ENCODE peak calls at places on chromosomes 12 and 14, in five cellular contexts. One of them, this sample, is unnamed.

GRCh38 chr12:96250119-96250685 is 56.0 kb downstream of the ELK3 start:
- DNase-seq in WTC11: no peak
- DNase-seq in activated CD8-positive, alpha-beta memory T cell treated with anti-CD3 and anti-CD28 coated beads for 48 hours: no peak
- DNase-seq in NCI-H510A: no peak
- DNase-seq in NCI-H1417: no peak
- DNase-seq in this sample: no peak

GRCh38 chr14:104280085-104280901 is 141.9 kb downstream of the KIF26A start:
- DNase-seq in NCI-H510A: no peak
- DNase-seq in WTC11: no peak
- DNase-seq in NCI-H1417: no peak
- DNase-seq in activated CD8-positive, alpha-beta memory T cell treated with anti-CD3 and anti-CD28 coated beads for 48 hours: no peak
- DNase-seq in this sample: no peak

GRCh38 chr14:56905282-56905681 is 95.0 kb upstream of the OTX2 start:
- DNase-seq in NCI-H1417: no peak
- DNase-seq in NCI-H510A: no peak
- DNase-seq in WTC11: no peak
- DNase-seq in activated CD8-positive, alpha-beta memory T cell treated with anti-CD3 and anti-CD28 coated beads for 48 hours: no peak
- DNase-seq in this sample: no peak

GRCh38 chr12:94979941-94980340 is 23.6 kb downstream of the NDUFA12 start:
- DNase-seq in activated CD8-positive, alpha-beta memory T cell treated with anti-CD3 and anti-CD28 coated beads for 48 hours: no peak
- DNase-seq in NCI-H1417: no peak
- DNase-seq in WTC11: no peak
- DNase-seq in NCI-H510A: no peak
- DNase-seq in this sample: no peak

GRCh38 chr12:3655331-3655900 is 97.5 kb downstream of the CRACR2A start:
- DNase-seq in WTC11: peak
- DNase-seq in NCI-H510A: peak
- DNase-seq in activated CD8-positive, alpha-beta memory T cell treated with anti-CD3 and anti-CD28 coated beads for 48 hours: no peak
- DNase-seq in NCI-H1417: peak
- DNase-seq in this sample: no peak

GRCh38 chr12:9820281-9820930 is 6.9 kb upstream of the KLRF1 start:
- DNase-seq in NCI-H1417: no peak
- DNase-seq in NCI-H510A: no peak
- DNase-seq in WTC11: no peak
- DNase-seq in activated CD8-positive, alpha-beta memory T cell treated with anti-CD3 and anti-CD28 coated beads for 48 hours: no peak
- DNase-seq in this sample: no peak

GRCh38 chr12:3379079-3379478 is 111.9 kb upstream of the PRMT8 start:
- DNase-seq in NCI-H1417: no peak
- DNase-seq in activated CD8-positive, alpha-beta memory T cell treated with anti-CD3 and anti-CD28 coated beads for 48 hours: no peak
- DNase-seq in NCI-H510A: no peak
- DNase-seq in WTC11: no peak
- DNase-seq in this sample: no peak

GRCh38 chr12:78792052-78792698 is 72.4 kb upstream of the SYT1 start:
- DNase-seq in NCI-H1417: no peak
- DNase-seq in NCI-H510A: no peak
- DNase-seq in WTC11: no peak
- DNase-seq in activated CD8-positive, alpha-beta memory T cell treated with anti-CD3 and anti-CD28 coated beads for 48 hours: no peak
- DNase-seq in this sample: no peak

GRCh38 chr12:89162704-89163261 is 189.5 kb downstream of the DUSP6 start:
- DNase-seq in NCI-H1417: no peak
- DNase-seq in WTC11: no peak
- DNase-seq in activated CD8-positive, alpha-beta memory T cell treated with anti-CD3 and anti-CD28 coated beads for 48 hours: peak
- DNase-seq in NCI-H510A: no peak
- DNase-seq in this sample: no peak

GRCh38 chr12:28443337-28443736 is 253.1 kb downstream of the CCDC91 start:
- DNase-seq in activated CD8-positive, alpha-beta memory T cell treated with anti-CD3 and anti-CD28 coated beads for 48 hours: no peak
- DNase-seq in WTC11: no peak
- DNase-seq in NCI-H1417: peak
- DNase-seq in NCI-H510A: no peak
- DNase-seq in this sample: no peak

GRCh38 chr12:8549381-8549780 is 8.7 kb upstream of the CLEC4E start:
- DNase-seq in NCI-H510A: no peak
- DNase-seq in activated CD8-positive, alpha-beta memory T cell treated with anti-CD3 and anti-CD28 coated beads for 48 hours: no peak
- DNase-seq in WTC11: no peak
- DNase-seq in NCI-H1417: no peak
- DNase-seq in this sample: no peak

GRCh38 chr12:73973486-73973885 is 564.1 kb upstream of the ATXN7L3B start:
- DNase-seq in activated CD8-positive, alpha-beta memory T cell treated with anti-CD3 and anti-CD28 coated beads for 48 hours: no peak
- DNase-seq in WTC11: no peak
- DNase-seq in NCI-H1417: no peak
- DNase-seq in NCI-H510A: no peak
- DNase-seq in this sample: no peak

GRCh38 chr12:1533602-1534304 is 60.6 kb downstream of the FBXL14 start:
- DNase-seq in WTC11: no peak
- DNase-seq in NCI-H510A: no peak
- DNase-seq in activated CD8-positive, alpha-beta memory T cell treated with anti-CD3 and anti-CD28 coated beads for 48 hours: peak
- DNase-seq in NCI-H1417: peak
- DNase-seq in this sample: no peak

GRCh38 chr14:91580886-91581615 is 70.9 kb upstream of the PPP4R3A start:
- DNase-seq in NCI-H1417: no peak
- DNase-seq in NCI-H510A: no peak
- DNase-seq in activated CD8-positive, alpha-beta memory T cell treated with anti-CD3 and anti-CD28 coated beads for 48 hours: no peak
- DNase-seq in WTC11: no peak
- DNase-seq in this sample: no peak

GRCh38 chr12:108565976-108566375 is 3.6 kb downstream of the ISCU start:
- DNase-seq in activated CD8-positive, alpha-beta memory T cell treated with anti-CD3 and anti-CD28 coated beads for 48 hours: no peak
- DNase-seq in NCI-H510A: peak
- DNase-seq in WTC11: no peak
- DNase-seq in NCI-H1417: peak
- DNase-seq in this sample: peak

GRCh38 chr14:22982013-22982476 is 306 bp downstream of the AJUBA start:
- DNase-seq in NCI-H1417: peak
- DNase-seq in NCI-H510A: no peak
- DNase-seq in activated CD8-positive, alpha-beta memory T cell treated with anti-CD3 and anti-CD28 coated beads for 48 hours: no peak
- DNase-seq in WTC11: peak
- DNase-seq in this sample: no peak

GRCh38 chr12:108523365-108523764 is 8.3 kb downstream of the FICD start:
- DNase-seq in WTC11: no peak
- DNase-seq in activated CD8-positive, alpha-beta memory T cell treated with anti-CD3 and anti-CD28 coated beads for 48 hours: no peak
- DNase-seq in NCI-H510A: no peak
- DNase-seq in NCI-H1417: no peak
- DNase-seq in this sample: no peak

GRCh38 chr12:86247871-86248270 is 8.3 kb downstream of the MGAT4C start:
- DNase-seq in NCI-H1417: no peak
- DNase-seq in WTC11: no peak
- DNase-seq in activated CD8-positive, alpha-beta memory T cell treated with anti-CD3 and anti-CD28 coated beads for 48 hours: no peak
- DNase-seq in NCI-H510A: no peak
- DNase-seq in this sample: no peak

GRCh38 chr12:56042430-56043203 is 899 bp downstream of the RPS26 start:
- DNase-seq in NCI-H510A: no peak
- DNase-seq in activated CD8-positive, alpha-beta memory T cell treated with anti-CD3 and anti-CD28 coated beads for 48 hours: no peak
- DNase-seq in NCI-H1417: no peak
- DNase-seq in WTC11: no peak
- DNase-seq in this sample: no peak

GRCh38 chr12:92167075-92167474 is 21.4 kb upstream of the BTG1 start:
- DNase-seq in NCI-H510A: no peak
- DNase-seq in WTC11: no peak
- DNase-seq in NCI-H1417: no peak
- DNase-seq in activated CD8-positive, alpha-beta memory T cell treated with anti-CD3 and anti-CD28 coated beads for 48 hours: no peak
- DNase-seq in this sample: no peak

GRCh38 chr12:108854453-108855283 is 2.7 kb downstream of the SSH1 start:
- DNase-seq in WTC11: no peak
- DNase-seq in activated CD8-positive, alpha-beta memory T cell treated with anti-CD3 and anti-CD28 coated beads for 48 hours: no peak
- DNase-seq in NCI-H510A: no peak
- DNase-seq in NCI-H1417: no peak
- DNase-seq in this sample: no peak

GRCh38 chr14:85934123-85934885 is 404.4 kb downstream of the FLRT2 start:
- DNase-seq in NCI-H510A: no peak
- DNase-seq in WTC11: no peak
- DNase-seq in NCI-H1417: peak
- DNase-seq in activated CD8-positive, alpha-beta memory T cell treated with anti-CD3 and anti-CD28 coated beads for 48 hours: peak
- DNase-seq in this sample: peak

GRCh38 chr12:100234166-100234565 is 32.7 kb downstream of the DEPDC4 start:
- DNase-seq in NCI-H510A: no peak
- DNase-seq in WTC11: no peak
- DNase-seq in activated CD8-positive, alpha-beta memory T cell treated with anti-CD3 and anti-CD28 coated beads for 48 hours: no peak
- DNase-seq in NCI-H1417: no peak
- DNase-seq in this sample: no peak

This sample was measured in NCI-H2107.